ENCODE peak calls at places on chromosome 20, in four cellular contexts. W is psoas muscle, G is IMR-90, Q is stomach. M is an unnamed sample.

GRCh38 chr20:43959079-43959919 is 44.6 kb downstream of the TOX2 start:
- DNase-seq in Q (no peak), W (no peak), G (no peak), M (no peak)

GRCh38 chr20:34310481-34311117 is 7.4 kb upstream of the AHCY start:
- DNase-seq in Q (no peak), W (no peak), G (no peak), M (no peak)

GRCh38 chr20:6595704-6596103 is 171.8 kb upstream of the BMP2 start:
- DNase-seq in W (no peak), Q (no peak), G (peak; percentile 57), M (no peak)

GRCh38 chr20:47438464-47439381 is 63.0 kb upstream of the NCOA3 start:
- DNase-seq in Q (no peak), G (no peak), W (no peak), M (peak; percentile 66)

GRCh38 chr20:22495172-22495571 is 89.2 kb downstream of the FOXA2 start:
- DNase-seq in Q (no peak), G (no peak), W (no peak), M (no peak)

GRCh38 chr20:16785221-16785620 is 37.1 kb downstream of the OTOR start:
- DNase-seq in Q (no peak), W (no peak), G (peak; percentile 9), M (no peak)

GRCh38 chr20:33490934-33491656 is 1.2 kb downstream of the CBFA2T2 start:
- DNase-seq in W (no peak), G (no peak), Q (no peak), M (peak; percentile 41)

GRCh38 chr20:19497064-19497463 is 261.0 kb upstream of the RIN2 start:
- DNase-seq in W (no peak), G (peak; percentile 6), Q (no peak), M (peak; percentile 10)

GRCh38 chr20:41205313-41205712 is 68.0 kb downstream of the PLCG1 start:
- DNase-seq in Q (no peak), W (no peak), G (no peak), M (no peak)

GRCh38 chr20:53757472-53757913 is 163.9 kb upstream of the ZNF217 start:
- DNase-seq in G (no peak), W (no peak), Q (no peak), M (peak; percentile 83)

GRCh38 chr20:18504479-18505060 is 3.2 kb upstream of the SEC23B start:
- DNase-seq in W (peak; percentile 50), Q (no peak), G (peak; percentile 27), M (no peak)

GRCh38 chr20:50837532-50838321 is 42.9 kb downstream of the BCAS4 start:
- DNase-seq in Q (no peak), G (peak; percentile 83), W (no peak), M (peak; percentile 61)

GRCh38 chr20:34581341-34582189 is 23.0 kb downstream of the MAP1LC3A start:
- DNase-seq in Q (no peak), G (peak; percentile 70), W (no peak), M (no peak)

GRCh38 chr20:13626724-13627123 is 12.0 kb downstream of the TASP1 start:
- DNase-seq in W (no peak), Q (no peak), G (no peak), M (no peak)

GRCh38 chr20:53706511-53707031 is 112.9 kb upstream of the ZNF217 start:
- DNase-seq in W (no peak), Q (no peak), G (peak; percentile 83), M (no peak)

GRCh38 chr20:11000416-11000815 is 326.6 kb upstream of the JAG1 start:
- DNase-seq in Q (no peak), G (no peak), W (no peak), M (no peak)

GRCh38 chr20:57609842-57610167 is 10.4 kb downstream of the ZBP1 start:
- DNase-seq in W (no peak), Q (no peak), G (no peak), M (no peak)
- TF ChIP-seq CTCF in W (no peak), Q (no peak), G (no peak), M (no peak)

DNA sequence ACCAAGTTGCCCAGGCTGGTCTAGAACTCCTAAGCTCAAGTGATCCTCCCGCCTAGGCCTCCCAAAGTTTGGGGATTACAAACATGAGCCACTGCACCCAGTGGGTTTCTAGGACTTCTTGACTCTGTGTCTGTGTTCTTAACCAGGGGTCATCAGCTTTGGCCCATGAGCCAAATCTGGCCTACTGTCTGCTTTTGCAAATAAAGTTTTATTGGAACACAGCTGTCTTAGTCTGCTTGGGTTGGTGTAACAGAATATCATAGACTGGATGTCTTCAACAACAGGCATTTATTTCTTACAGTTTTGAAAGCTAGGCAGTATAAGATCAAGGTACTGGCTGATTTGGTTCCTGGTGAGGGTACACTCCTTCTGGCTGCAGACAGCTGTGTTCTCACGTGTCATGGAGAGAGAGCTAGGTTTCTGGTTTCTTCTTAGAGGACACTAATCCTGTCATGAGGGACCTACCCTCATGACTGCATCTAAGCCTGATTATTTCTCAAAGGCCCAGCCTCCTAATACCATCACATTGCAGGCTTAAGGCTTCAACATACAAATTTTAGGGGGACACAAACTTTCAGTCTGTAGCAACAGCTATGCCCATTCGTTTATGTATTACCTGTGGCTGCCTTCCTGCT is 23.3 kb downstream of the ARFGEF2 start:
- DNase-seq in G (no peak), W (no peak), Q (no peak), M (no peak)
- H3K27ac ChIP-seq in G (no peak overlapping the region), W (no peak overlapping the region), Q (peak overlapping the region; percentile 43), M (no peak overlapping the region)

GRCh38 chr20:61917459-61917858 is 148.2 kb downstream of the TAF4 start:
- DNase-seq in Q (no peak), G (no peak), W (no peak), M (no peak)

GRCh38 chr20:61919675-61920365 is 145.9 kb downstream of the TAF4 start:
- DNase-seq in W (no peak), Q (no peak), G (no peak), M (no peak)

GRCh38 chr20:61916318-61916891 is 149.3 kb downstream of the TAF4 start:
- DNase-seq in W (no peak), Q (no peak), G (no peak), M (no peak)

GRCh38 chr20:61919239-61919638 is 146.4 kb downstream of the TAF4 start:
- DNase-seq in G (no peak), W (no peak), Q (no peak), M (no peak)

DNA sequence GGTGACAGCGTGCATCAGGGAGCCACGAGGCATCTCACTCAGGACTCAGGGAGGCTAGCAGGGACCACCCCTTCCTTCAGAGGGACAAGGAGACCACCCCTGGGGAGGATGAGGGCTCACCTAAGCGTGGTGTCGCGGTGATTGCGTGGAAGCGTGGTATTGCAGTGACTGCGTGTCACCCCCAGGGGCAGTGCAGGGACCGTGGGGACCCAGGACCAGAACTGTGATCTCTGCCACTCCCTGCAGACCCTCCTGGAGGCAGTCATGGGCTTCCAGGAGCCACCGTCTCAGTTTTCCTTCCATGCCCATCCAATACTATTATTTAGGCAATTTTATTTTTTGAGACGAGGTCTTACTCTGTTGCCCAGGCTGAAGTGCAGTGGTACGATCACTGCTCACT is 147.1 kb downstream of the TAF4 start:
- DNase-seq in W (no peak), G (no peak), Q (no peak), M (no peak)
- TF ChIP-seq CTCF in W (no peak), G (no peak), Q (no peak), M (no peak)

GRCh38 chr20:3743251-3743650 is 10.8 kb downstream of the HSPA12B start:
- DNase-seq in W (no peak), Q (no peak), G (no peak), M (no peak)
- H3K27ac ChIP-seq in W (no peak overlapping the region), Q (no peak overlapping the region), G (no peak overlapping the region), M (no peak overlapping the region)

GRCh38 chr20:24657211-24657610 is 187.8 kb downstream of the SYNDIG1 start:
- DNase-seq in G (peak; percentile 22), W (no peak), Q (peak; percentile 72), M (no peak)
- TF ChIP-seq CTCF in G (peak; percentile 10), W (no peak), Q (no peak), M (no peak)

GRCh38 chr20:45823949-45824835 is 2.9 kb downstream of the TNNC2 start:
- DNase-seq in Q (peak; percentile 62), G (no peak), W (peak; percentile 65), M (peak; percentile 46)

GRCh38 chr20:45826381-45827019 is 612 bp downstream of the TNNC2 start:
- DNase-seq in G (peak; percentile 31), Q (no peak), W (peak; percentile 58), M (no peak)

GRCh38 chr20:45827712-45828111 is 600 bp upstream of the TNNC2 start:
- DNase-seq in G (no peak), Q (no peak), W (no peak), M (no peak)

GRCh38 chr20:45828589-45828988 is 1.5 kb upstream of the TNNC2 start:
- DNase-seq in G (no peak), Q (no peak), W (peak; percentile 72), M (no peak)

GRCh38 chr20:45827030-45827652 is at the start of gene TNNC2:
- DNase-seq in G (no peak), Q (no peak), W (no peak), M (no peak)
- H3K27ac ChIP-seq in G (peak within 1 kb of the TSS; percentile 2), Q (peak within 1 kb of the TSS; percentile 75), W (peak within 1 kb of the TSS; percentile 98), M (peak within 1 kb of the TSS; percentile 2)

GRCh38 chr20:1734269-1734858 is 76.8 kb upstream of the SIRPG start:
- DNase-seq in G (no peak), Q (no peak), W (no peak), M (no peak)
- TF ChIP-seq CTCF in G (no peak), Q (no peak), W (no peak), M (no peak)

GRCh38 chr20:45373353-45374100 is 4.6 kb downstream of the TP53TG5 start:
- DNase-seq in G (peak; percentile 66), Q (peak; percentile 92), W (peak; percentile 89), M (peak; percentile 93)

GRCh38 chr20:45372241-45372640 is 5.9 kb downstream of the TP53TG5 start:
- DNase-seq in Q (no peak), W (no peak), G (no peak), M (no peak)

GRCh38 chr20:45370571-45371204 is 7.4 kb downstream of the TP53TG5 start:
- DNase-seq in Q (no peak), G (no peak), W (no peak), M (no peak)

GRCh38 chr20:45374101-45374467 is 4.0 kb downstream of the TP53TG5 start:
- DNase-seq in Q (no peak), W (no peak), G (no peak), M (no peak)

DNA sequence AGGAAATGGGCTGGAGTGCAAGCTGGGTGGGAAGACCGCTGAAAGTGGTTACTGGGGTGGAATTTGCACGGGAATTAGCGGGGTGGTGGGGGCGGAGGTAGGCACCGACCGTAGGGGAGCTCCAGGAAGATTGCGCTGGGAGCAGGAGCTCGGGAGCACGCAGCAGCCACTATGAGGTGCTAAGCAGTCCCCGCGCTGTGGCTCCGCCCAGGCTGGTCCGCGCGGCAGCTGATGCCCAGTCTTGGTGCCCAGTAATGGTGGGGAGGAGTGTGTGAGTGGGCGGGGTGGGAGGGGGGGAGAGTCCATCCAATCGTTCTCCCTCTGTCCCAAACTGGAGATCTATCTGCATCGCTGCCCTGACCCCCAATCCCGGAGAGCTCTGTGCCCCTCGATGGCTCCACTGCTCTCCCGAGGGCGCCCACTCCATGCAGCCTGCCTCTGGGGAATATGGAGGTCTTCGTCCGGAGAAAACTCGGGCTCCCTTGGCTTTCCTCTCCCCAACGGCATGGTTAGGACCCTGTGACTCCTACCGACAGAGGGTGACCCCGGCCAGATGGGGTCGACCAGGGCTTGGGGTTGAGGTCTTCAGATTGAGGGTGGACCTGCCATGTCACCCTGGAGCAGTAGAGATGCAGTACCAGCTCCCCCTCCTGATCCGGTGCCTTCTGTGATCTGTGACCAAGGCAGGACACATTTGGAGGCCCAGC is 5.3 kb downstream of the TP53TG5 start:
- DNase-seq in G (no peak), Q (no peak), W (peak; percentile 45), M (no peak)
- H3K27ac ChIP-seq in G (no peak overlapping the region), Q (peak overlapping the region; percentile 85), W (peak overlapping the region; percentile 57), M (peak overlapping the region; percentile 51)